ENCODE peak calls at places on chromosome 5, in ten cellular contexts. One of them, this sample, is unnamed.

GRCh38 chr5:156383510-156383909 is 56.5 kb downstream of the SGCD start:
- DNase-seq in glutamatergic neuron: no peak
- DNase-seq in psoas muscle: no peak
- DNase-seq in brain microvascular endothelial cell: no peak
- DNase-seq in GM13977: no peak
- DNase-seq in kidney epithelial cell: no peak
- DNase-seq in CD4-positive, alpha-beta T cell: no peak
- DNase-seq in uterus: no peak
- DNase-seq in endothelial cell of umbilical vein: no peak
- DNase-seq in lower lobe of right lung: no peak
- DNase-seq in this sample: no peak

GRCh38 chr5:22541037-22541436 is 312.1 kb downstream of the CDH12 start:
- DNase-seq in brain microvascular endothelial cell: no peak
- DNase-seq in kidney epithelial cell: no peak
- DNase-seq in glutamatergic neuron: no peak
- DNase-seq in lower lobe of right lung: no peak
- DNase-seq in endothelial cell of umbilical vein: no peak
- DNase-seq in CD4-positive, alpha-beta T cell: no peak
- DNase-seq in GM13977: no peak
- DNase-seq in uterus: no peak
- DNase-seq in psoas muscle: no peak
- DNase-seq in this sample: no peak

GRCh38 chr5:68214472-68215207 is 916 bp upstream of the PIK3R1 start:
- DNase-seq in glutamatergic neuron: no peak
- DNase-seq in endothelial cell of umbilical vein: peak
- DNase-seq in CD4-positive, alpha-beta T cell: no peak
- DNase-seq in GM13977: peak
- DNase-seq in brain microvascular endothelial cell: no peak
- DNase-seq in uterus: peak
- DNase-seq in kidney epithelial cell: no peak
- DNase-seq in psoas muscle: no peak
- DNase-seq in lower lobe of right lung: no peak
- DNase-seq in this sample: no peak

GRCh38 chr5:2205185-2205585 is 322.5 kb upstream of the IRX4 start:
- DNase-seq in lower lobe of right lung: no peak
- DNase-seq in GM13977: no peak
- DNase-seq in endothelial cell of umbilical vein: no peak
- DNase-seq in brain microvascular endothelial cell: no peak
- DNase-seq in psoas muscle: no peak
- DNase-seq in CD4-positive, alpha-beta T cell: no peak
- DNase-seq in glutamatergic neuron: no peak
- DNase-seq in uterus: no peak
- DNase-seq in kidney epithelial cell: no peak
- DNase-seq in this sample: no peak

GRCh38 chr5:14739538-14739937 is 75.0 kb downstream of the OTULIN start:
- DNase-seq in brain microvascular endothelial cell: peak
- DNase-seq in glutamatergic neuron: no peak
- DNase-seq in psoas muscle: no peak
- DNase-seq in GM13977: no peak
- DNase-seq in endothelial cell of umbilical vein: peak
- DNase-seq in kidney epithelial cell: no peak
- DNase-seq in uterus: no peak
- DNase-seq in lower lobe of right lung: no peak
- DNase-seq in CD4-positive, alpha-beta T cell: no peak
- DNase-seq in this sample: no peak

GRCh38 chr5:157821822-157822622 is 36.9 kb downstream of the CLINT1 start:
- DNase-seq in lower lobe of right lung: no peak
- DNase-seq in brain microvascular endothelial cell: peak
- DNase-seq in uterus: no peak
- DNase-seq in psoas muscle: no peak
- DNase-seq in kidney epithelial cell: no peak
- DNase-seq in GM13977: no peak
- DNase-seq in glutamatergic neuron: no peak
- DNase-seq in CD4-positive, alpha-beta T cell: no peak
- DNase-seq in endothelial cell of umbilical vein: no peak
- DNase-seq in this sample: no peak

GRCh38 chr5:178107889-178108288 is 5.4 kb upstream of the N4BP3 start:
- DNase-seq in uterus: no peak
- DNase-seq in endothelial cell of umbilical vein: no peak
- DNase-seq in kidney epithelial cell: no peak
- DNase-seq in glutamatergic neuron: no peak
- DNase-seq in brain microvascular endothelial cell: no peak
- DNase-seq in psoas muscle: no peak
- DNase-seq in CD4-positive, alpha-beta T cell: no peak
- DNase-seq in GM13977: no peak
- DNase-seq in lower lobe of right lung: no peak
- DNase-seq in this sample: no peak

GRCh38 chr5:7682379-7682778 is 168.6 kb downstream of the CFAP90 start:
- DNase-seq in uterus: peak
- DNase-seq in glutamatergic neuron: no peak
- DNase-seq in lower lobe of right lung: no peak
- DNase-seq in CD4-positive, alpha-beta T cell: no peak
- DNase-seq in GM13977: no peak
- DNase-seq in kidney epithelial cell: no peak
- DNase-seq in brain microvascular endothelial cell: no peak
- DNase-seq in endothelial cell of umbilical vein: no peak
- DNase-seq in psoas muscle: no peak
- DNase-seq in this sample: no peak

GRCh38 chr5:90474235-90475107 is at the start of the genes MBLAC2 and POLR3G:
- DNase-seq in kidney epithelial cell: peak
- DNase-seq in lower lobe of right lung: peak
- DNase-seq in endothelial cell of umbilical vein: peak
- DNase-seq in brain microvascular endothelial cell: peak
- DNase-seq in GM13977: peak
- DNase-seq in psoas muscle: peak
- DNase-seq in uterus: peak
- DNase-seq in CD4-positive, alpha-beta T cell: peak
- DNase-seq in glutamatergic neuron: peak
- DNase-seq in this sample: peak
- TF ChIP-seq CTCF in kidney epithelial cell: peak
- TF ChIP-seq CTCF in lower lobe of right lung: peak
- TF ChIP-seq CTCF in endothelial cell of umbilical vein: peak
- TF ChIP-seq CTCF in brain microvascular endothelial cell: peak
- TF ChIP-seq CTCF in GM13977: peak
- TF ChIP-seq CTCF in psoas muscle: peak
- TF ChIP-seq CTCF in uterus: peak
- TF ChIP-seq CTCF in CD4-positive, alpha-beta T cell: peak
- TF ChIP-seq CTCF in glutamatergic neuron: peak
- TF ChIP-seq CTCF in this sample: peak

DNA sequence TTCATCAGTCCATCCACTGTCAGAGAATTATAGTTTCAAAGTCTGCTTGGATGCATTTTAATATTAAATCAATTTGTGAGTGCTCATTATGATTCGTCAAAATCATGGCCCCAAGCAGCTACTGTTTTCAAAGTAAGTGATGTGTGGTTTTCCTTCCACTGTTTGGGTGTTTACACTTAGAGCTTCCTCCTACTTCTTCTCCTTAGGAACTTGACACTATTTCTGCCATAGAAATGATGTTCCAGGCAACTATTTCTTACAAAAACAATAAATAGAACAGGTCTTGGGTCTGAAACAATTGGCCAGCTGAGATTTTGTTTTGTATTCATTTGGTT is 132.8 kb upstream of the RAI14 start:
- DNase-seq in uterus: no peak
- DNase-seq in psoas muscle: no peak
- DNase-seq in endothelial cell of umbilical vein: peak
- DNase-seq in glutamatergic neuron: no peak
- DNase-seq in GM13977: no peak
- DNase-seq in CD4-positive, alpha-beta T cell: no peak
- DNase-seq in lower lobe of right lung: no peak
- DNase-seq in kidney epithelial cell: no peak
- DNase-seq in brain microvascular endothelial cell: no peak
- DNase-seq in this sample: no peak
- TF ChIP-seq CTCF in uterus: no peak
- TF ChIP-seq CTCF in psoas muscle: no peak
- TF ChIP-seq CTCF in endothelial cell of umbilical vein: no peak
- TF ChIP-seq CTCF in glutamatergic neuron: no peak
- TF ChIP-seq CTCF in GM13977: no peak
- TF ChIP-seq CTCF in CD4-positive, alpha-beta T cell: peak
- TF ChIP-seq CTCF in lower lobe of right lung: no peak
- TF ChIP-seq CTCF in kidney epithelial cell: no peak
- TF ChIP-seq CTCF in brain microvascular endothelial cell: no peak
- TF ChIP-seq CTCF in this sample: peak

DNA sequence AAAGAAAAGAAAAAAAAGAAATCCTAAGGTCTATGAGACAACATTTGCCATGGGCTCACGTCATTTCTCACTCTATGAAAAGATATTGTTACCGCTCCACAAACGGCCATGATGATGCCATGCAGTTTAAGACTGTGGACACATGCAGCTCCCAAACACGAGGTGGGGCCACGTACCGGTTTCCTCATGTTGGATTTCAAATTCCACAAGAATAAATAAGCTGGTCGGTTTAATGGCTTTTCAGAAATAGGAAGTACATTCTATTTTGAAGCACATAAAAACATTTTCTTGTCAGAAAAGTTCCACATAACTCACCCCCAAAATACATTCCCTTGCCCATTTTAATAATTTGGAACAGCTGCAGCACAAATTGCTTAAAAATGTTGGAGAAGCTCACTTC is 130.6 kb downstream of the MYO10 start:
- DNase-seq in CD4-positive, alpha-beta T cell: no peak
- DNase-seq in lower lobe of right lung: no peak
- DNase-seq in brain microvascular endothelial cell: no peak
- DNase-seq in uterus: no peak
- DNase-seq in endothelial cell of umbilical vein: no peak
- DNase-seq in psoas muscle: no peak
- DNase-seq in glutamatergic neuron: no peak
- DNase-seq in GM13977: no peak
- DNase-seq in kidney epithelial cell: no peak
- DNase-seq in this sample: no peak
- TF ChIP-seq CTCF in CD4-positive, alpha-beta T cell: no peak
- TF ChIP-seq CTCF in lower lobe of right lung: no peak
- TF ChIP-seq CTCF in brain microvascular endothelial cell: no peak
- TF ChIP-seq CTCF in uterus: no peak
- TF ChIP-seq CTCF in endothelial cell of umbilical vein: no peak
- TF ChIP-seq CTCF in psoas muscle: no peak
- TF ChIP-seq CTCF in glutamatergic neuron: no peak
- TF ChIP-seq CTCF in GM13977: no peak
- TF ChIP-seq CTCF in kidney epithelial cell: no peak
- TF ChIP-seq CTCF in this sample: peak

GRCh38 chr5:82684659-82685058 is 392.5 kb downstream of the TMEM167A start:
- DNase-seq in psoas muscle: no peak
- DNase-seq in endothelial cell of umbilical vein: no peak
- DNase-seq in GM13977: no peak
- DNase-seq in lower lobe of right lung: no peak
- DNase-seq in CD4-positive, alpha-beta T cell: no peak
- DNase-seq in kidney epithelial cell: no peak
- DNase-seq in uterus: no peak
- DNase-seq in glutamatergic neuron: no peak
- DNase-seq in brain microvascular endothelial cell: no peak
- DNase-seq in this sample: no peak
- TF ChIP-seq CTCF in psoas muscle: no peak
- TF ChIP-seq CTCF in endothelial cell of umbilical vein: no peak
- TF ChIP-seq CTCF in GM13977: no peak
- TF ChIP-seq CTCF in lower lobe of right lung: no peak
- TF ChIP-seq CTCF in CD4-positive, alpha-beta T cell: no peak
- TF ChIP-seq CTCF in kidney epithelial cell: no peak
- TF ChIP-seq CTCF in uterus: no peak
- TF ChIP-seq CTCF in glutamatergic neuron: no peak
- TF ChIP-seq CTCF in brain microvascular endothelial cell: no peak
- TF ChIP-seq CTCF in this sample: no peak